ENCODE peak calls at places on chromosomes 5 and 9, in seven cellular contexts. A, M, E, Y, R, J and U are unnamed samples.

GRCh38 chr9:91089405-91090131 is 272.1 kb downstream of the AUH start:
- DNase-seq in A (no peak), M (peak; percentile 52), E (no peak), Y (no peak), R (no peak), J (no peak), U (peak; percentile 11)

GRCh38 chr5:142871056-142871879 is 101.1 kb downstream of the ARHGAP26 start:
- DNase-seq in A (peak; percentile 53), M (no peak), E (no peak), Y (no peak), R (no peak), J (no peak), U (no peak)

GRCh38 chr9:19138084-19138483 is 10.8 kb upstream of the PLIN2 start:
- DNase-seq in A (no peak), M (no peak), E (no peak), Y (no peak), R (no peak), J (no peak), U (no peak)

GRCh38 chr5:150256416-150257064 is 33.0 kb downstream of the CAMK2A start:
- DNase-seq in A (no peak), M (peak; percentile 34), E (no peak), Y (peak; percentile 47), R (no peak), J (peak; percentile 65), U (no peak)

GRCh38 chr5:61604626-61605025 is 272.6 kb downstream of the ZSWIM6 start:
- DNase-seq in A (no peak), M (no peak), E (no peak), Y (no peak), R (no peak), J (no peak), U (no peak)

GRCh38 chr9:21677387-21677786 is 125.0 kb upstream of the MTAP start:
- DNase-seq in A (no peak), M (no peak), E (no peak), Y (no peak), R (no peak), J (no peak), U (no peak)

GRCh38 chr5:81633471-81633870 is 117.4 kb downstream of the SSBP2 start:
- DNase-seq in A (no peak), M (no peak), E (no peak), Y (no peak), R (no peak), J (no peak), U (no peak)

GRCh38 chr9:130893250-130894101 is 3.1 kb downstream of the QRFP start:
- DNase-seq in A (no peak), M (no peak), E (no peak), Y (peak; percentile 67), R (no peak), J (peak; percentile 41), U (peak; percentile 70)

GRCh38 chr5:120088831-120089230 is 375.3 kb upstream of the PRR16 start:
- DNase-seq in A (no peak), M (no peak), E (no peak), Y (no peak), R (no peak), J (no peak), U (no peak)

GRCh38 chr9:96031366-96031824 is 155.9 kb downstream of the ERCC6L2 start:
- DNase-seq in A (no peak), M (no peak), E (no peak), Y (no peak), R (no peak), J (peak; percentile 83), U (peak; percentile 53)

GRCh38 chr5:72920690-72921089 is 35.2 kb upstream of the FCHO2 start:
- DNase-seq in A (peak; percentile 26), M (no peak), E (no peak), Y (no peak), R (no peak), J (no peak), U (peak; percentile 62)

GRCh38 chr9:130166399-130166798 is 5.8 kb upstream of the NCS1 start:
- DNase-seq in A (no peak), M (no peak), E (no peak), Y (no peak), R (no peak), J (no peak), U (no peak)

GRCh38 chr5:152072076-152072475 is 147.4 kb upstream of the GLRA1 start:
- DNase-seq in A (no peak), M (no peak), E (no peak), Y (no peak), R (no peak), J (no peak), U (no peak)

GRCh38 chr5:119864286-119864685 is 234.9 kb downstream of the FAM170A start:
- DNase-seq in A (no peak), M (no peak), E (no peak), Y (no peak), R (no peak), J (no peak), U (no peak)

GRCh38 chr9:137724114-137724445 is 105.3 kb downstream of the EHMT1 start:
- DNase-seq in A (no peak), M (no peak), E (no peak), Y (peak; percentile 33), R (peak; percentile 61), J (no peak), U (no peak)

GRCh38 chr5:82765765-82766164 is 311.4 kb downstream of the TMEM167A start:
- DNase-seq in A (no peak), M (peak; percentile 53), E (no peak), Y (no peak), R (no peak), J (no peak), U (peak; percentile 7)

GRCh38 chr5:56666901-56667300 is 148.4 kb upstream of the MAP3K1 start:
- DNase-seq in A (no peak), M (no peak), E (no peak), Y (no peak), R (no peak), J (no peak), U (no peak)

DNA sequence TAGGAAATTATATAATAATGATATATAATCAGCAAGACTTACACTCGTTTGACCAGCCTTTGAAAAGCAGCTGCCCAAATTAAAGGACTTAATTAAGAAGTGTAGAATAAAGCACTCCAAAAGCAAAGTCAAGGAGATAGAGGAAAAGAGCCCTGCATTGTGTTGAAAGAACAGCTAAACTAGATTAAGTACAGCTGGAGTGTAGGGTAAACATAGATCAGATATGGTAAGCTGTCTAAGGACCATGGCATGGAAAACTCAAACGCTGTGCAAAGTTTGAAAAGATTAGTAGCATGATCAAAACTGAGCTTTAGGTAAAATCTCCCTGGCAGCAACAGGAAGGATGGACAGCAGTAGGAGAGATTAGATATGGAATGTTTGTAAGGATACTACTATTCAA is 55.4 kb downstream of the BNC2 start:
- DNase-seq in A (no peak), M (no peak), E (no peak), Y (no peak), R (no peak), J (no peak), U (no peak)
- TF ChIP-seq JUND in A (no peak), M (no peak), E (no peak), Y (no peak), R (no peak), J (no peak), U (no peak)

DNA sequence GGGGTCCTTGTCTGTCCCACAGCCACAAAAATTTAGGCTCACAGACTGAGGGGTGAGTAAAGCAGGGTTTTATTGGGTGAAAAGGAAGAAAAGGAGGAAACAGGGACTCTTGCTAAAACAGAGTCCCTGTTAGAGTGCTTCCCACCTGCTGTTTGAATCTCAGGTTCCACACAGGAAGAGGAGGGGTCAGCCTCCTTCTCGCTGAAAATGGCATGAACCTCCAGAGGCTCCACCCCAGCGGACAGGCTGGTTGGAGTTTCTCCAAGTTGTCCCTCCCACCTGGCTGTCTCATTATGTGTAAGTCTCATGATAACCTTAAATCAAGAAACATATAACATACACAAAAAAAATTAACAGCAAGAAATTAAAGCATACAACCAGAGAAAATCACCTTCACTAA is 28.3 kb upstream of the UHRF2 start:
- DNase-seq in A (no peak), M (no peak), E (no peak), Y (no peak), R (no peak), J (no peak), U (no peak)
- TF ChIP-seq JUND in A (no peak), M (no peak), E (no peak), Y (no peak), R (no peak), J (no peak), U (no peak)

GRCh38 chr5:159231167-159231566 is 21.8 kb upstream of the RNF145 start:
- DNase-seq in A (no peak), M (no peak), E (no peak), Y (no peak), R (no peak), J (no peak), U (no peak)
- TF ChIP-seq JUND in A (no peak), M (no peak), E (no peak), Y (no peak), R (no peak), J (no peak), U (no peak)

GRCh38 chr5:132303589-132303988 is 9.4 kb downstream of the SLC22A4 start:
- DNase-seq in A (no peak), M (no peak), E (no peak), Y (no peak), R (no peak), J (no peak), U (no peak)
- TF ChIP-seq JUND in A (no peak), M (no peak), E (no peak), Y (peak; percentile 43), R (no peak), J (no peak), U (no peak)

GRCh38 chr9:74557577-74557976 is 60.4 kb downstream of the RORB start:
- DNase-seq in A (no peak), M (no peak), E (no peak), Y (no peak), R (no peak), J (no peak), U (no peak)

GRCh38 chr9:74551266-74551665 is 54.1 kb downstream of the RORB start:
- DNase-seq in A (no peak), M (peak; percentile 1), E (no peak), Y (no peak), R (no peak), J (no peak), U (no peak)

GRCh38 chr9:74556685-74557084 is 59.5 kb downstream of the RORB start:
- DNase-seq in A (no peak), M (no peak), E (no peak), Y (no peak), R (no peak), J (no peak), U (no peak)

GRCh38 chr9:74555625-74556024 is 58.5 kb downstream of the RORB start:
- DNase-seq in A (no peak), M (no peak), E (no peak), Y (no peak), R (no peak), J (no peak), U (no peak)

GRCh38 chr9:74555015-74555414 is 57.9 kb downstream of the RORB start:
- DNase-seq in A (no peak), M (no peak), E (no peak), Y (no peak), R (no peak), J (peak; percentile 39), U (peak; percentile 14)
- TF ChIP-seq JUND in A (no peak), M (no peak), E (no peak), Y (no peak), R (no peak), J (no peak), U (no peak)